ENCODE peak calls at places on chromosomes 1 and 21, in five cellular contexts. X is substantia nigra; V is CD4-positive, alpha-beta T cell; P is T-helper 9 cell; J is posterior cingulate gyrus. Y is an unnamed sample.

GRCh38 chr1:219463629-219464028 is 149.3 kb downstream of the ZC3H11B start:
- DNase-seq in V (no peak), X (no peak), J (no peak), P (no peak), Y (no peak)

GRCh38 chr1:41662061-41662655 is 177.7 kb upstream of the EDN2 start:
- DNase-seq in X (no peak), V (peak; percentile 54), J (no peak), P (peak; percentile 60), Y (peak; percentile 70)

GRCh38 chr1:25644962-25645361 is 28.4 kb downstream of the MAN1C1 start:
- DNase-seq in J (no peak), P (no peak), X (no peak), V (no peak), Y (no peak)

GRCh38 chr1:43021547-43022474 is 63.1 kb upstream of the SLC2A1 start:
- DNase-seq in P (no peak), X (no peak), J (no peak), V (no peak), Y (no peak)

GRCh38 chr1:160082926-160083325 is 1.6 kb downstream of the KCNJ9 start:
- DNase-seq in P (no peak), X (no peak), V (no peak), J (no peak), Y (no peak)

GRCh38 chr1:15617874-15618684 is 821 bp downstream of the DDI2 start:
- DNase-seq in J (no peak), X (peak; percentile 30), P (no peak), V (peak; percentile 6), Y (no peak)

GRCh38 chr1:227255086-227255732 is 63.1 kb downstream of the CDC42BPA start:
- DNase-seq in V (no peak), X (no peak), P (no peak), J (no peak), Y (no peak)

GRCh38 chr1:211326528-211327340 is at the start of gene TRAF5:
- DNase-seq in P (peak; percentile 46), V (no peak), X (no peak), J (peak; percentile 84), Y (no peak)

GRCh38 chr1:85365851-85366250 is 89.4 kb upstream of the BCL10 start:
- DNase-seq in P (no peak), X (no peak), J (no peak), V (no peak), Y (no peak)

GRCh38 chr1:8649027-8649426 is 168.4 kb downstream of the RERE start:
- DNase-seq in X (no peak), V (no peak), P (no peak), J (no peak), Y (no peak)

GRCh38 chr1:219563568-219563967 is 49.3 kb downstream of the ZC3H11B start:
- DNase-seq in X (no peak), V (no peak), P (no peak), J (no peak), Y (no peak)

GRCh38 chr21:36200089-36200561 is 43.5 kb downstream of the DOP1B start:
- DNase-seq in P (no peak), V (no peak), J (no peak), X (no peak), Y (no peak)

GRCh38 chr1:53892911-53893310 is 1.1 kb upstream of the DIO1 start:
- DNase-seq in P (no peak), J (no peak), V (no peak), X (no peak), Y (no peak)

GRCh38 chr1:3473381-3473844 is 18.9 kb downstream of the ARHGEF16 start:
- DNase-seq in V (no peak), X (no peak), J (peak; percentile 79), P (no peak), Y (no peak)

GRCh38 chr21:45835301-45836267 is 146.0 kb upstream of the COL6A1 start:
- DNase-seq in V (no peak), P (no peak), J (no peak), X (no peak), Y (no peak)

GRCh38 chr1:91124290-91124975 is 102.6 kb upstream of the ZNF644 start:
- DNase-seq in X (no peak), P (no peak), V (no peak), J (no peak), Y (no peak)

GRCh38 chr1:186982116-186982515 is 153.4 kb downstream of the PLA2G4A start:
- DNase-seq in X (no peak), P (no peak), V (no peak), J (no peak), Y (no peak)

GRCh38 chr1:39896909-39897685 is 4.6 kb downstream of the MYCL start:
- DNase-seq in V (no peak), J (no peak), P (no peak), X (no peak), Y (no peak)

GRCh38 chr1:66365628-66366027 is 168.3 kb upstream of the SGIP1 start:
- DNase-seq in V (no peak), J (no peak), X (no peak), P (no peak), Y (no peak)

GRCh38 chr1:111222308-111223125 is 5.0 kb upstream of the CHI3L2 start:
- DNase-seq in P (peak; percentile 70), X (peak; percentile 32), J (peak; percentile 94), V (peak; percentile 67), Y (peak; percentile 77)

GRCh38 chr1:180444522-180444921 is 57.9 kb downstream of the ACBD6 start:
- DNase-seq in J (no peak), P (no peak), V (no peak), X (no peak), Y (no peak)

GRCh38 chr21:44686843-44687561 is 5.0 kb upstream of the KRTAP12-1 start:
- DNase-seq in P (no peak), V (no peak), X (no peak), J (no peak), Y (no peak)

GRCh38 chr1:3584915-3585314 is 26.4 kb downstream of the MEGF6 start:
- DNase-seq in X (no peak), P (no peak), V (no peak), J (no peak), Y (no peak)

GRCh38 chr21:40166291-40166843 is 299.1 kb downstream of the PCP4 start:
- DNase-seq in J (no peak), X (no peak), V (no peak), P (no peak), Y (no peak)

Y was measured in hypothalamus.